ENCODE peak calls at places on chromosome 13, in seven cellular contexts. G is progenitor cell of endocrine pancreas; T is OCI-LY7; B is fibroblast of mammary gland; D is Panc1; W is CD8-positive, alpha-beta T cell; X is fibroblast of the aortic adventitia. M is an unnamed sample.

GRCh38 chr13:27622102-27622820 is 569 bp downstream of the POLR1D start:
- DNase-seq in W (no peak), T (peak), X (peak), D (no peak), G (no peak), B (peak), M (peak)

GRCh38 chr13:35471466-35472307 is 4.8 kb downstream of the MAB21L1 start:
- DNase-seq in G (no peak), W (no peak), T (no peak), B (peak), X (peak), D (no peak), M (no peak)

GRCh38 chr13:97272526-97272925 is 50.4 kb downstream of the MBNL2 start:
- DNase-seq in G (no peak), T (no peak), D (no peak), B (no peak), X (no peak), W (no peak), M (no peak)

GRCh38 chr13:28718186-28718537 is 608 bp downstream of the SLC46A3 start:
- DNase-seq in G (no peak), D (no peak), X (peak), W (no peak), T (peak), B (peak), M (no peak)

GRCh38 chr13:50403311-50403710 is 388.1 kb downstream of the KCNRG start:
- DNase-seq in X (no peak), G (no peak), B (no peak), T (no peak), D (no peak), W (no peak), M (no peak)

GRCh38 chr13:54591540-54591939 is 1562.9 kb downstream of the OLFM4 start:
- DNase-seq in G (no peak), X (no peak), D (no peak), W (no peak), B (no peak), T (no peak), M (no peak)

GRCh38 chr13:45385320-45385719 is 32.9 kb downstream of the SLC25A30 start:
- DNase-seq in W (no peak), B (no peak), G (no peak), D (no peak), X (no peak), T (no peak), M (no peak)

GRCh38 chr13:90766503-90766902 is 581.0 kb upstream of the MIR17HG start:
- DNase-seq in G (no peak), B (no peak), D (no peak), W (no peak), X (no peak), T (no peak), M (no peak)

GRCh38 chr13:89352384-89352783 is 1681.2 kb downstream of the SLITRK5 start:
- DNase-seq in G (no peak), W (no peak), B (no peak), D (no peak), X (no peak), T (no peak), M (no peak)

GRCh38 chr13:113832631-113833030 is 31.2 kb downstream of the GAS6 start:
- DNase-seq in D (no peak), W (no peak), T (no peak), B (no peak), G (no peak), X (no peak), M (no peak)

GRCh38 chr13:67466569-67466968 is 236.4 kb upstream of the PCDH9 start:
- DNase-seq in T (no peak), X (no peak), B (no peak), G (no peak), D (no peak), W (no peak), M (no peak)
- TF ChIP-seq CTCF in T (no peak), X (no peak), B (no peak), G (no peak), D (no peak), W (no peak), M (no peak)

GRCh38 chr13:109203587-109203986 is 574.2 kb downstream of the MYO16 start:
- DNase-seq in D (no peak), B (no peak), G (no peak), W (no peak), T (no peak), X (no peak), M (no peak)

GRCh38 chr13:109205315-109205714 is 575.9 kb downstream of the MYO16 start:
- DNase-seq in W (no peak), T (no peak), G (no peak), B (peak), X (no peak), D (no peak), M (no peak)

GRCh38 chr13:109206616-109207015 is 577.2 kb downstream of the MYO16 start:
- DNase-seq in T (no peak), W (no peak), D (no peak), G (no peak), X (no peak), B (no peak), M (no peak)

GRCh38 chr13:109204252-109204651 is 574.8 kb downstream of the MYO16 start:
- DNase-seq in W (no peak), G (no peak), D (no peak), X (no peak), T (no peak), B (peak), M (no peak)

GRCh38 chr13:109204657-109205056 is 575.2 kb downstream of the MYO16 start:
- DNase-seq in T (no peak), B (no peak), W (no peak), X (no peak), G (no peak), D (no peak), M (no peak)
- TF ChIP-seq CTCF in T (no peak), B (no peak), W (no peak), X (no peak), G (no peak), D (no peak), M (no peak)

GRCh38 chr13:53198699-53199098 is 170.1 kb downstream of the OLFM4 start:
- DNase-seq in G (no peak), X (no peak), W (no peak), B (no peak), T (no peak), D (no peak), M (no peak)

GRCh38 chr13:53200075-53200474 is 171.5 kb downstream of the OLFM4 start:
- DNase-seq in W (no peak), T (no peak), X (no peak), D (no peak), B (no peak), G (no peak), M (no peak)

GRCh38 chr13:53201454-53202225 is 173.0 kb downstream of the OLFM4 start:
- DNase-seq in X (no peak), W (no peak), D (no peak), G (peak), T (no peak), B (no peak), M (no peak)

GRCh38 chr13:53198017-53198416 is 169.4 kb downstream of the OLFM4 start:
- DNase-seq in X (no peak), B (no peak), G (no peak), W (no peak), D (no peak), T (no peak), M (no peak)

GRCh38 chr13:53200498-53201453 is 172.2 kb downstream of the OLFM4 start:
- DNase-seq in T (no peak), X (no peak), D (no peak), B (peak), W (no peak), G (peak), M (peak)
- TF ChIP-seq CTCF in T (no peak), X (no peak), D (no peak), B (peak), W (no peak), G (peak), M (peak)

GRCh38 chr13:41136396-41137031 is 3.9 kb upstream of the KBTBD6 start:
- DNase-seq in T (no peak), G (no peak), D (no peak), B (no peak), W (no peak), X (no peak), M (no peak)

GRCh38 chr13:41137951-41138350 is 5.3 kb upstream of the KBTBD6 start:
- DNase-seq in T (no peak), W (no peak), G (no peak), D (no peak), X (no peak), B (peak), M (no peak)

GRCh38 chr13:41139296-41139966 is 6.8 kb upstream of the KBTBD6 start:
- DNase-seq in W (no peak), D (no peak), T (no peak), X (no peak), G (no peak), B (peak), M (no peak)

GRCh38 chr13:41133951-41134350 is 1.3 kb upstream of the KBTBD6 start:
- DNase-seq in T (no peak), B (no peak), D (no peak), X (no peak), G (no peak), W (no peak), M (no peak)

GRCh38 chr13:41137241-41137640 is 4.6 kb upstream of the KBTBD6 start:
- DNase-seq in T (no peak), X (no peak), D (no peak), W (no peak), G (no peak), B (no peak), M (no peak)
- TF ChIP-seq CTCF in T (no peak), X (no peak), D (no peak), W (no peak), G (no peak), B (no peak), M (no peak)

DNA sequence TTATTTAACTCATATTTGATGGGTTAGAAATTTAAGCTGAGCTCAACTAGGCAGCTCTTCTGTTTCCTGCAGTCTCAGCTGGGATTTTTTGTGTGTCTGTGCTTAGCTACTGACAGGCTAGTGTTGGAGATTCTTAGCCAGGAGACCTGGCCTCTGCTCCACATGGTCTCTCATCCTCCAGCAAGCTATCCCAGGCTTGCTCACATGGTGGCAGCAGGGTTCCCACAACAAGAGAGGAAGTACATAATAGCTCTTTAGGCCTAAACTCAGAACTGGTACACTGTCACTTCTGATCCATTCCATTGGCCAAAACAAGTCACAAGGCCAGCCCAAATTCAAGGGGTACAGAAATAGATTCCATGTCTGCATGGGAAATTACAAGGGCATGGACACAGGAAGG is 406.2 kb downstream of the SUCLA2 start:
- DNase-seq in G (no peak), X (no peak), D (no peak), B (peak), T (peak), W (no peak), M (no peak)
- TF ChIP-seq CTCF in G (no peak), X (no peak), D (no peak), B (peak), T (peak), W (no peak), M (peak)

GRCh38 chr13:21034602-21035190 is 26.7 kb downstream of the LATS2 start:
- DNase-seq in W (no peak), G (no peak), B (peak), D (no peak), T (no peak), X (peak), M (no peak)
- TF ChIP-seq CTCF in W (no peak), G (no peak), B (peak), D (peak), T (no peak), X (peak), M (peak)

M was measured in GM13977.